ENCODE peak calls at places on chromosomes 7 and 10, in six cellular contexts. C, P, Y, Z, I and X are unnamed samples.

GRCh38 chr7:66333443-66333842 is 128.3 kb downstream of the TPST1 start:
- DNase-seq in C (no peak), P (no peak), Y (no peak), Z (no peak), I (no peak), X (no peak)

GRCh38 chr10:66627156-66627555 is 298.7 kb upstream of the LRRTM3 start:
- DNase-seq in C (no peak), P (peak), Y (no peak), Z (no peak), I (no peak), X (no peak)

GRCh38 chr7:144513332-144513731 is 109.8 kb upstream of the NOBOX start:
- DNase-seq in C (no peak), P (peak), Y (peak), Z (no peak), I (no peak), X (no peak)

GRCh38 chr10:85702768-85703167 is 663.8 kb downstream of the GRID1 start:
- DNase-seq in C (no peak), P (no peak), Y (no peak), Z (no peak), I (no peak), X (no peak)

GRCh38 chr7:100873599-100874299 is 1.2 kb upstream of the SRRT start:
- DNase-seq in C (no peak), P (no peak), Y (no peak), Z (no peak), I (no peak), X (no peak)

GRCh38 chr7:140242057-140243031 is 65.6 kb upstream of the KDM7A start:
- DNase-seq in C (no peak), P (no peak), Y (no peak), Z (no peak), I (no peak), X (no peak)

GRCh38 chr10:9294132-9294663 is 1239.7 kb downstream of the GATA3 start:
- DNase-seq in C (no peak), P (no peak), Y (no peak), Z (no peak), I (no peak), X (no peak)

GRCh38 chr10:106511917-106512316 is 652.6 kb downstream of the SORCS1 start:
- DNase-seq in C (no peak), P (no peak), Y (no peak), Z (no peak), I (no peak), X (no peak)

GRCh38 chr10:97366572-97366971 is 32.0 kb upstream of the FRAT2 start:
- DNase-seq in C (no peak), P (no peak), Y (no peak), Z (no peak), I (no peak), X (no peak)

GRCh38 chr10:110033724-110034235 is 26.0 kb downstream of the ADD3 start:
- DNase-seq in C (no peak), P (no peak), Y (no peak), Z (no peak), I (no peak), X (no peak)

GRCh38 chr7:116477646-116478045 is 21.9 kb upstream of the CAV2 start:
- DNase-seq in C (no peak), P (no peak), Y (no peak), Z (no peak), I (no peak), X (no peak)

GRCh38 chr10:27537812-27538211 is 33.7 kb downstream of the RAB18 start:
- DNase-seq in C (no peak), P (no peak), Y (no peak), Z (no peak), I (no peak), X (no peak)

GRCh38 chr7:84412161-84412969 is 217.8 kb upstream of the SEMA3A start:
- DNase-seq in C (no peak), P (peak), Y (no peak), Z (no peak), I (no peak), X (no peak)

GRCh38 chr7:83111391-83111790 is 51.3 kb downstream of the PCLO start:
- DNase-seq in C (no peak), P (no peak), Y (no peak), Z (no peak), I (no peak), X (no peak)

GRCh38 chr7:75629042-75629441 is 109.7 kb downstream of the HIP1 start:
- DNase-seq in C (no peak), P (no peak), Y (no peak), Z (no peak), I (no peak), X (no peak)

GRCh38 chr7:35623381-35623780 is 71.6 kb downstream of the HERPUD2 start:
- DNase-seq in C (no peak), P (no peak), Y (no peak), Z (no peak), I (no peak), X (no peak)

GRCh38 chr7:41010967-41011366 is 691.9 kb downstream of the INHBA start:
- DNase-seq in C (no peak), P (no peak), Y (no peak), Z (peak), I (no peak), X (no peak)

GRCh38 chr10:104331208-104331838 is 6.9 kb downstream of the ITPRIP start:
- DNase-seq in C (no peak), P (peak), Y (peak), Z (peak), I (no peak), X (no peak)

GRCh38 chr10:94683214-94684054 is at the start of gene CYP2C18:
- DNase-seq in C (no peak), P (no peak), Y (no peak), Z (no peak), I (no peak), X (no peak)

GRCh38 chr7:131212114-131212513 is 115.6 kb upstream of the MKLN1 start:
- DNase-seq in C (no peak), P (no peak), Y (no peak), Z (no peak), I (no peak), X (no peak)

GRCh38 chr10:19843487-19843886 is 27.3 kb downstream of the PLXDC2 start:
- DNase-seq in C (no peak), P (no peak), Y (no peak), Z (no peak), I (no peak), X (no peak)

GRCh38 chr10:116636976-116637375 is 16.2 kb downstream of the PNLIPRP2 start:
- DNase-seq in C (no peak), P (no peak), Y (no peak), Z (no peak), I (no peak), X (no peak)

GRCh38 chr7:31664890-31665289 is 22.1 kb upstream of the PPP1R17 start:
- DNase-seq in C (no peak), P (no peak), Y (no peak), Z (no peak), I (no peak), X (no peak)

GRCh38 chr7:128166603-128167315 is 74.3 kb upstream of the LEP start:
- DNase-seq in C (no peak), P (peak), Y (no peak), Z (no peak), I (no peak), X (no peak)

GRCh38 chr7:139426258-139427028 is 57.0 kb downstream of the KLRG2 start:
- DNase-seq in C (no peak), P (no peak), Y (no peak), Z (peak), I (no peak), X (no peak)

GRCh38 chr10:14010083-14010551 is 320.6 kb downstream of the FRMD4A start:
- DNase-seq in C (no peak), P (no peak), Y (no peak), Z (peak), I (no peak), X (no peak)

GRCh38 chr10:48458662-48459048 is 146.2 kb downstream of the ARHGAP22 start:
- DNase-seq in C (no peak), P (no peak), Y (no peak), Z (no peak), I (no peak), X (no peak)

GRCh38 chr10:48659790-48660189 is 24.9 kb upstream of the WDFY4 start:
- DNase-seq in C (no peak), P (no peak), Y (no peak), Z (no peak), I (no peak), X (no peak)

GRCh38 chr7:121323515-121323914 is 5.3 kb upstream of the WNT16 start:
- DNase-seq in C (no peak), P (no peak), Y (no peak), Z (no peak), I (no peak), X (no peak)

DNA sequence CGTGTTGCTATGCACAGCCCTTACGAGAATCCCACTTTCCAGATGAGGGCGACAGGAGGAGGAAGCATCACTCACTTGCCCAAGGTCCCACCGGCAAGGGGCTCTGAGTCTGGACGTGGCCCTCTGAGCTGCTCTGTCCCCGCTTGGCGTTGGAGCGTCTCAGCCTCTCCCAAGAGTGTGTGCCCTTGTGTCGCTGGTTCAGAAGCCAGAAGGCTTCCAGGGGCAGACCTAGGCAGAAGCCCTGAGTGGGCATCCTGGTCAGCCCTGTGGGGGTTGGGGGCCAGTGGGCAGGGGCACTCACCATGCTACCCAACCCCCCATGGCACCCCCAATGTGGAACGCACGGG is 96.7 kb downstream of the LHPP start:
- DNase-seq in C (no peak), P (no peak), Y (no peak), Z (no peak), I (no peak), X (no peak)
- H3K27ac ChIP-seq in C (peak), P (no peak), Y (peak), Z (peak), I (peak), X (no peak)

GRCh38 chr7:21939136-21939857 is 6.4 kb downstream of the CDCA7L start:
- DNase-seq in C (no peak), P (no peak), Y (no peak), Z (no peak), I (no peak), X (no peak)
- H3K27ac ChIP-seq in C (no peak), P (no peak), Y (no peak), Z (no peak), I (no peak), X (no peak)

GRCh38 chr10:675532-675931 is 13.9 kb downstream of the DIP2C start:
- DNase-seq in C (no peak), P (no peak), Y (no peak), Z (no peak), I (no peak), X (no peak)
- H3K27ac ChIP-seq in C (no peak), P (no peak), Y (no peak), Z (no peak), I (no peak), X (no peak)

GRCh38 chr10:15719062-15719898 is 442 bp downstream of the ITGA8 start:
- DNase-seq in C (no peak), P (no peak), Y (no peak), Z (peak), I (no peak), X (no peak)

GRCh38 chr10:15720635-15721310 is 1.1 kb upstream of the ITGA8 start:
- DNase-seq in C (no peak), P (no peak), Y (no peak), Z (no peak), I (no peak), X (no peak)

GRCh38 chr10:15718495-15719061 is 1.1 kb downstream of the ITGA8 start:
- DNase-seq in C (no peak), P (no peak), Y (no peak), Z (no peak), I (no peak), X (no peak)

GRCh38 chr10:15715619-15716227 is 4.0 kb downstream of the ITGA8 start:
- DNase-seq in C (no peak), P (no peak), Y (no peak), Z (no peak), I (no peak), X (no peak)

GRCh38 chr10:15719899-15720634 is at the start of gene ITGA8:
- DNase-seq in C (peak), P (no peak), Y (no peak), Z (peak), I (no peak), X (no peak)
- H3K27ac ChIP-seq in C (peak), P (no peak), Y (peak), Z (peak), I (no peak), X (peak)

DNA sequence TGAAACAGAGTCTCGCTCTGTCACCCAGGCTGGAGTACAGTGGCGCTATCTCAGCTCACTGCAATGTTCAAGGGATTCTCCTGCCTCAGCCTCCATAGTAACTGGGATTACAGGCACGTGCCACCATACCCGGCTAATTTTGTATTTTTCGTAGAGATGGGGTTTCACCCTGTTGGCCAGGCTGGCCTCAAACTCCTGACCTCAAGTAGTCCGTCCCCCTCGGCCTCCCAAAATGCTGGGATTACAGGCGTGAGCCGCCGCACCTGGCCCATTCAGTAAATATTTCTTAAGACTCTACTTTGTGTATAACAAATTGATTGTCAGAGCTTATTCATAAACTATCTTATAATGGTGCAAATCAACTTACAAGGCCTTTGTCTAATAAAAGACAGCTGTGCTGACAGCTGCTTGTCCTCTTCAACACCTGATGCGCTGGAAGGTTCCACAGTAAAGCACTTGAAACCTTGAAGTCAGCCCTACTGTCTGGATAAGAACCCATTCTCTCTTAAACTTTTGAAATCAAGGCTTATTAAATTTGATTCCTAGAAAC is 14.7 kb downstream of the ECHDC3 start:
- DNase-seq in C (no peak), P (no peak), Y (no peak), Z (no peak), I (no peak), X (no peak)
- H3K27ac ChIP-seq in C (peak), P (peak), Y (no peak), Z (peak), I (no peak), X (peak)

DNA sequence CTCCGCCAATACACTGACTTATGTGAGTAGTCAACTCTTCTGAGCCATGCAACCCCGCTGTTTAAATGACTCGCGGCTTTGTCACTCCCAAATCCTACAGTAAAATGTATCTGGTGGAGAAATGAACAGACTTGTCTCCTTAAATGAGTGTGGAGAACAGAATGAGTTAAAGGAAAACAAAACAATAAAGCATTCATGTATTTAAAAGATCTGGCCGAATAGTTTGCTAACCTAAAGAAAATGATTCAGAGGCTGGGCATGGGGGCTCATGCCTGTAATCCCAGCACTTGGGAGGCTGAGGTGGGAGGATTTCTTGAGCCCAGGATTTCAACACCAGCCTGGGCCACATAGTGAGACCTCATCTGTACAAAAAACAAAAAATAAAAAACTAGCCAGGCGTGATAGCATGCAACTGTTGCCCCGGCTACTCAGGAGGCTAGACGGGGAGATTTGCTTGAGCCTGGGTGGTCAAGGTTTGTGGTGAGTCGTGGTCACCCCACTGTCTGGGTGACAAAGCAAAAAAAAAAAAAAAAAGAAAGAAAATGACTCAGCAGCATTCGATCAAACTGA is 86.5 kb upstream of the PFKP start:
- DNase-seq in C (no peak), P (no peak), Y (no peak), Z (no peak), I (no peak), X (no peak)
- H3K27ac ChIP-seq in C (no peak), P (no peak), Y (peak), Z (no peak), I (no peak), X (no peak)

GRCh38 chr10:89351402-89352038 is 23.7 kb downstream of the IFIT3 start:
- DNase-seq in C (no peak), P (no peak), Y (no peak), Z (no peak), I (no peak), X (no peak)

GRCh38 chr10:89352802-89353201 is 25.0 kb downstream of the IFIT3 start:
- DNase-seq in C (no peak), P (no peak), Y (no peak), Z (no peak), I (no peak), X (no peak)

GRCh38 chr10:89355373-89355772 is 22.5 kb upstream of the IFIT1B start:
- DNase-seq in C (no peak), P (no peak), Y (no peak), Z (no peak), I (no peak), X (no peak)

GRCh38 chr10:89348458-89348857 is 20.7 kb downstream of the IFIT3 start:
- DNase-seq in C (no peak), P (no peak), Y (no peak), Z (no peak), I (no peak), X (no peak)

GRCh38 chr10:89352039-89352597 is 24.3 kb downstream of the IFIT3 start:
- DNase-seq in C (peak), P (peak), Y (no peak), Z (peak), I (no peak), X (no peak)
- H3K27ac ChIP-seq in C (peak), P (peak), Y (peak), Z (peak), I (no peak), X (peak)

GRCh38 chr7:114941692-114942091 is 19.8 kb downstream of the MDFIC start:
- DNase-seq in C (no peak), P (no peak), Y (no peak), Z (no peak), I (no peak), X (no peak)

GRCh38 chr7:114942443-114943175 is 20.7 kb downstream of the MDFIC start:
- DNase-seq in C (no peak), P (no peak), Y (no peak), Z (no peak), I (no peak), X (no peak)

GRCh38 chr7:114943953-114944741 is 22.3 kb downstream of the MDFIC start:
- DNase-seq in C (no peak), P (no peak), Y (no peak), Z (no peak), I (no peak), X (no peak)

GRCh38 chr7:114943530-114943929 is 21.6 kb downstream of the MDFIC start:
- DNase-seq in C (no peak), P (no peak), Y (no peak), Z (no peak), I (no peak), X (no peak)

GRCh38 chr7:114944742-114945625 is 23.1 kb downstream of the MDFIC start:
- DNase-seq in C (peak), P (no peak), Y (no peak), Z (peak), I (no peak), X (peak)
- H3K27ac ChIP-seq in C (peak), P (no peak), Y (no peak), Z (no peak), I (no peak), X (peak)

DNA sequence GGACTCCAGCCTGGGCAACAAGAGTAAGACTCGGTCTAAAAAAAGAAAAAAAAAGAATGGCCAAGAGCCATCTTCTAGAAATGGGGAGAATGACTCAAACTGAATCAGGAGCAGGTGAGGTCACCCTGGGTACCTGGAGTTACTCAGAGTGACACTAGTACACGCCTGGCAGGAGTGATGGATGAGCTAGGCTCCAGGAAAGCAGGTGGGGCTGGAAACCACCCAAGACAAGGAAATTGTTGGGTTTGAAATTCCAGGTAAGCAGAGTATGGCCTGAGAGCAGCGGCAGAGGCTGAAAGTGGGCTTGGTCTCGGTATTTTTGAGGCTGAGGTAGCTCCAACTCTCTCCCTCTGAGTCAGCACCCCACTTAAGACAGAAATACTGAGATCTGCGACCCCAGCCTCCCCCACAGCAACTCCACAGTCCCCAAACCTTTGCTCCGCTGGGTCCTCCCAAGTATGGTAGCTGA is 18.5 kb downstream of the DDIT4 start:
- DNase-seq in C (no peak), P (peak), Y (no peak), Z (no peak), I (no peak), X (no peak)
- H3K27ac ChIP-seq in C (no peak), P (peak), Y (no peak), Z (no peak), I (no peak), X (no peak)

GRCh38 chr7:27160546-27161213 is 4.2 kb upstream of the HOXA7 start:
- DNase-seq in C (peak), P (no peak), Y (peak), Z (peak), I (peak), X (peak)
- H3K27ac ChIP-seq in C (peak), P (peak), Y (no peak), Z (no peak), I (peak), X (no peak)